ENCODE peak calls at places on chromosomes 13 and 19, in seven cellular contexts. One of them, this sample, is unnamed. For H3K4me1, the result is how much of the 10 kb centered on the place peaks cover.

GRCh38 chr13:51330741-51331140 is 8.8 kb upstream of the SERPINE3 start:
- DNase-seq in aorta: no peak
- DNase-seq in CD4-positive, CD25-positive, alpha-beta regulatory T cell: no peak
- DNase-seq in thoracic aorta: no peak
- DNase-seq in SJSA1: no peak
- DNase-seq in effector memory CD4-positive, alpha-beta T cell: no peak
- DNase-seq in GM23338: no peak
- DNase-seq in this sample: no peak

GRCh38 chr19:30681162-30681996 is 309.2 kb downstream of the ZNF536 start:
- DNase-seq in CD4-positive, CD25-positive, alpha-beta regulatory T cell: no peak
- DNase-seq in thoracic aorta: no peak
- DNase-seq in aorta: peak
- DNase-seq in GM23338: no peak
- DNase-seq in effector memory CD4-positive, alpha-beta T cell: no peak
- DNase-seq in SJSA1: no peak
- DNase-seq in this sample: no peak

GRCh38 chr13:89803839-89804238 is 1543.6 kb upstream of the MIR17HG start:
- DNase-seq in SJSA1: no peak
- DNase-seq in thoracic aorta: no peak
- DNase-seq in aorta: no peak
- DNase-seq in GM23338: no peak
- DNase-seq in effector memory CD4-positive, alpha-beta T cell: no peak
- DNase-seq in CD4-positive, CD25-positive, alpha-beta regulatory T cell: no peak
- DNase-seq in this sample: no peak

GRCh38 chr13:98143601-98144500 is 957 bp downstream of the FARP1 start:
- DNase-seq in CD4-positive, CD25-positive, alpha-beta regulatory T cell: no peak
- DNase-seq in thoracic aorta: no peak
- DNase-seq in aorta: peak
- DNase-seq in SJSA1: peak
- DNase-seq in GM23338: peak
- DNase-seq in effector memory CD4-positive, alpha-beta T cell: no peak
- DNase-seq in this sample: peak

GRCh38 chr19:31269425-31270127 is 79.7 kb downstream of the TSHZ3 start:
- DNase-seq in aorta: no peak
- DNase-seq in SJSA1: no peak
- DNase-seq in thoracic aorta: no peak
- DNase-seq in effector memory CD4-positive, alpha-beta T cell: no peak
- DNase-seq in CD4-positive, CD25-positive, alpha-beta regulatory T cell: no peak
- DNase-seq in GM23338: no peak
- DNase-seq in this sample: no peak

GRCh38 chr19:13031917-13032623 is 36.8 kb downstream of the NFIX start:
- DNase-seq in aorta: no peak
- DNase-seq in SJSA1: peak
- DNase-seq in CD4-positive, CD25-positive, alpha-beta regulatory T cell: no peak
- DNase-seq in GM23338: no peak
- DNase-seq in effector memory CD4-positive, alpha-beta T cell: no peak
- DNase-seq in thoracic aorta: no peak
- DNase-seq in this sample: peak

GRCh38 chr13:88153353-88153752 is 482.2 kb downstream of the SLITRK5 start:
- DNase-seq in CD4-positive, CD25-positive, alpha-beta regulatory T cell: no peak
- DNase-seq in effector memory CD4-positive, alpha-beta T cell: no peak
- DNase-seq in aorta: no peak
- DNase-seq in SJSA1: no peak
- DNase-seq in GM23338: no peak
- DNase-seq in thoracic aorta: no peak
- DNase-seq in this sample: no peak

GRCh38 chr19:40713939-40714338 is 2.7 kb downstream of the COQ8B start:
- DNase-seq in aorta: no peak
- DNase-seq in thoracic aorta: no peak
- DNase-seq in CD4-positive, CD25-positive, alpha-beta regulatory T cell: no peak
- DNase-seq in SJSA1: no peak
- DNase-seq in effector memory CD4-positive, alpha-beta T cell: no peak
- DNase-seq in GM23338: no peak
- DNase-seq in this sample: no peak

GRCh38 chr13:26558074-26558805 is 757 bp downstream of the WASF3 start:
- DNase-seq in CD4-positive, CD25-positive, alpha-beta regulatory T cell: no peak
- DNase-seq in effector memory CD4-positive, alpha-beta T cell: no peak
- DNase-seq in thoracic aorta: no peak
- DNase-seq in SJSA1: no peak
- DNase-seq in GM23338: peak
- DNase-seq in aorta: peak
- DNase-seq in this sample: no peak

GRCh38 chr19:4536798-4537197 is 1.8 kb upstream of the PLIN5 start:
- DNase-seq in effector memory CD4-positive, alpha-beta T cell: no peak
- DNase-seq in SJSA1: no peak
- DNase-seq in aorta: no peak
- DNase-seq in GM23338: no peak
- DNase-seq in CD4-positive, CD25-positive, alpha-beta regulatory T cell: no peak
- DNase-seq in thoracic aorta: no peak
- DNase-seq in this sample: peak

GRCh38 chr19:38878575-38879399 is 712 bp upstream of the RINL start:
- DNase-seq in CD4-positive, CD25-positive, alpha-beta regulatory T cell: no peak
- DNase-seq in GM23338: peak
- DNase-seq in aorta: no peak
- DNase-seq in SJSA1: no peak
- DNase-seq in thoracic aorta: no peak
- DNase-seq in effector memory CD4-positive, alpha-beta T cell: no peak
- DNase-seq in this sample: no peak

GRCh38 chr19:7716762-7717161 is 14.8 kb upstream of the FCER2 start:
- DNase-seq in CD4-positive, CD25-positive, alpha-beta regulatory T cell: no peak
- DNase-seq in effector memory CD4-positive, alpha-beta T cell: no peak
- DNase-seq in GM23338: no peak
- DNase-seq in thoracic aorta: no peak
- DNase-seq in SJSA1: no peak
- DNase-seq in aorta: no peak
- DNase-seq in this sample: no peak

GRCh38 chr13:67574320-67575233 is 344.4 kb upstream of the PCDH9 start:
- DNase-seq in SJSA1: no peak
- DNase-seq in CD4-positive, CD25-positive, alpha-beta regulatory T cell: no peak
- DNase-seq in aorta: no peak
- DNase-seq in GM23338: no peak
- DNase-seq in effector memory CD4-positive, alpha-beta T cell: no peak
- DNase-seq in thoracic aorta: no peak
- DNase-seq in this sample: peak

GRCh38 chr19:1518471-1518870 is 5.4 kb upstream of the PLK5 start:
- DNase-seq in GM23338: no peak
- DNase-seq in CD4-positive, CD25-positive, alpha-beta regulatory T cell: no peak
- DNase-seq in aorta: no peak
- DNase-seq in thoracic aorta: no peak
- DNase-seq in SJSA1: no peak
- DNase-seq in effector memory CD4-positive, alpha-beta T cell: no peak
- DNase-seq in this sample: no peak

GRCh38 chr19:51247972-51248371 is 2.9 kb upstream of the SIGLECL1 start:
- DNase-seq in thoracic aorta: no peak
- DNase-seq in SJSA1: no peak
- DNase-seq in GM23338: no peak
- DNase-seq in CD4-positive, CD25-positive, alpha-beta regulatory T cell: no peak
- DNase-seq in aorta: no peak
- DNase-seq in effector memory CD4-positive, alpha-beta T cell: no peak
- DNase-seq in this sample: no peak

GRCh38 chr19:52917531-52917930 is 5.7 kb downstream of the ZNF888 start:
- DNase-seq in SJSA1: no peak
- DNase-seq in aorta: no peak
- DNase-seq in CD4-positive, CD25-positive, alpha-beta regulatory T cell: no peak
- DNase-seq in effector memory CD4-positive, alpha-beta T cell: no peak
- DNase-seq in GM23338: no peak
- DNase-seq in thoracic aorta: no peak
- DNase-seq in this sample: no peak

GRCh38 chr19:55858401-55858800 is 22.1 kb downstream of the NLRP4 start:
- DNase-seq in thoracic aorta: no peak
- DNase-seq in effector memory CD4-positive, alpha-beta T cell: no peak
- DNase-seq in CD4-positive, CD25-positive, alpha-beta regulatory T cell: no peak
- DNase-seq in SJSA1: no peak
- DNase-seq in aorta: no peak
- DNase-seq in GM23338: no peak
- DNase-seq in this sample: no peak

GRCh38 chr13:59730026-59730425 is 433.7 kb downstream of the DIAPH3 start:
- DNase-seq in effector memory CD4-positive, alpha-beta T cell: no peak
- DNase-seq in aorta: no peak
- DNase-seq in thoracic aorta: no peak
- DNase-seq in CD4-positive, CD25-positive, alpha-beta regulatory T cell: no peak
- DNase-seq in SJSA1: no peak
- DNase-seq in GM23338: no peak
- DNase-seq in this sample: no peak

DNA sequence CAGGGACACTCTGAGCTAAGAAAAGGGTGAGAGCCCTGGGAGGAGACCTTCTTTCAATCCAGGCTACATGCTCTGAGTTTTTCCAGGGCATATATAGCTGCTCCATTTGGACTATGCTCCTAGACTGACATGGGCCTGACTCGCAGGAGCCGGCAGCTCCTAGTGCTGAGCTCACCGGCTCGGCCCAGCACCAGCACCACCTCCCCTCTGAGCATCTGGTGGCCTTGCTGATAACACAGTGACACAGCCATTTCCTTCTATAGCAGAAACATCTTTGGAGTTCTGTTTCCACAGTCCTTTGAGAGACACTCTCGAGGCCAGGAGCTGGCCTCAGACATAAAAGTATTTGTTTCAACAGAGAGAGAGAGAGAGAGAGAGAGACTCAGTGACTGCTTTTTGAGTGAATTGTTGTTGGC is 184.9 kb downstream of the TM9SF2 start:
- DNase-seq in aorta: no peak
- DNase-seq in CD4-positive, CD25-positive, alpha-beta regulatory T cell: no peak
- DNase-seq in effector memory CD4-positive, alpha-beta T cell: no peak
- DNase-seq in GM23338: peak
- DNase-seq in thoracic aorta: no peak
- DNase-seq in SJSA1: no peak
- DNase-seq in this sample: no peak
- H3K4me1 ChIP-seq in aorta: under half
- H3K4me1 ChIP-seq in CD4-positive, CD25-positive, alpha-beta regulatory T cell: under half
- H3K4me1 ChIP-seq in effector memory CD4-positive, alpha-beta T cell: under half
- H3K4me1 ChIP-seq in GM23338: half or more
- H3K4me1 ChIP-seq in thoracic aorta: under half
- H3K4me1 ChIP-seq in SJSA1: under half
- H3K4me1 ChIP-seq in this sample: under half

DNA sequence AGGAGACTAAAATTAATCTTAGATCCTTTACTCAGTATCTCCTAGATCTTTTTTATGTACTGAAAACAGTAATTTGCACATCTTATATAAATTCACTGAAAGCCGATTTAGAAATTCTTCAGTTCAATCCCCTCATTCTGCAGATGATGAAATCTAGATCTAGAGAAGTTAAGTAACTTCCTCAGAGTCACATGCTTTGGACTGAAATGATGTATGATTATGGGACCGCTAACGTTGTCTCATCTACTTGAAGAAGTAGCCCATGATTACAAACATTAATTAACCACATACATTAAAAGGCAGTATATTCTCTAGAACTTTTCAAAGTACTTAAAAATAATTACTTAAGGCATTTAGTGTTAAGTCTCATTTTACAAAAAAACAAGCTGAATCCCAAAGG is 37.8 kb downstream of the ELF1 start:
- DNase-seq in effector memory CD4-positive, alpha-beta T cell: no peak
- DNase-seq in CD4-positive, CD25-positive, alpha-beta regulatory T cell: no peak
- DNase-seq in SJSA1: no peak
- DNase-seq in aorta: no peak
- DNase-seq in thoracic aorta: no peak
- DNase-seq in GM23338: no peak
- DNase-seq in this sample: no peak
- H3K4me1 ChIP-seq in effector memory CD4-positive, alpha-beta T cell: under half
- H3K4me1 ChIP-seq in CD4-positive, CD25-positive, alpha-beta regulatory T cell: half or more
- H3K4me1 ChIP-seq in SJSA1: under half
- H3K4me1 ChIP-seq in aorta: under half
- H3K4me1 ChIP-seq in thoracic aorta: under half
- H3K4me1 ChIP-seq in GM23338: under half
- H3K4me1 ChIP-seq in this sample: under half

GRCh38 chr13:50078512-50079277 is 63.5 kb downstream of the KCNRG start:
- DNase-seq in thoracic aorta: no peak
- DNase-seq in effector memory CD4-positive, alpha-beta T cell: no peak
- DNase-seq in SJSA1: peak
- DNase-seq in CD4-positive, CD25-positive, alpha-beta regulatory T cell: no peak
- DNase-seq in aorta: no peak
- DNase-seq in GM23338: no peak
- DNase-seq in this sample: no peak

GRCh38 chr13:50073340-50073739 is 58.1 kb downstream of the KCNRG start:
- DNase-seq in thoracic aorta: no peak
- DNase-seq in SJSA1: no peak
- DNase-seq in GM23338: no peak
- DNase-seq in CD4-positive, CD25-positive, alpha-beta regulatory T cell: no peak
- DNase-seq in effector memory CD4-positive, alpha-beta T cell: no peak
- DNase-seq in aorta: no peak
- DNase-seq in this sample: no peak

GRCh38 chr13:50072676-50073075 is 57.4 kb downstream of the KCNRG start:
- DNase-seq in GM23338: no peak
- DNase-seq in CD4-positive, CD25-positive, alpha-beta regulatory T cell: no peak
- DNase-seq in thoracic aorta: no peak
- DNase-seq in SJSA1: no peak
- DNase-seq in aorta: no peak
- DNase-seq in effector memory CD4-positive, alpha-beta T cell: no peak
- DNase-seq in this sample: no peak

GRCh38 chr13:50074843-50075242 is 59.6 kb downstream of the KCNRG start:
- DNase-seq in SJSA1: no peak
- DNase-seq in CD4-positive, CD25-positive, alpha-beta regulatory T cell: no peak
- DNase-seq in aorta: no peak
- DNase-seq in thoracic aorta: no peak
- DNase-seq in GM23338: no peak
- DNase-seq in effector memory CD4-positive, alpha-beta T cell: no peak
- DNase-seq in this sample: no peak

DNA sequence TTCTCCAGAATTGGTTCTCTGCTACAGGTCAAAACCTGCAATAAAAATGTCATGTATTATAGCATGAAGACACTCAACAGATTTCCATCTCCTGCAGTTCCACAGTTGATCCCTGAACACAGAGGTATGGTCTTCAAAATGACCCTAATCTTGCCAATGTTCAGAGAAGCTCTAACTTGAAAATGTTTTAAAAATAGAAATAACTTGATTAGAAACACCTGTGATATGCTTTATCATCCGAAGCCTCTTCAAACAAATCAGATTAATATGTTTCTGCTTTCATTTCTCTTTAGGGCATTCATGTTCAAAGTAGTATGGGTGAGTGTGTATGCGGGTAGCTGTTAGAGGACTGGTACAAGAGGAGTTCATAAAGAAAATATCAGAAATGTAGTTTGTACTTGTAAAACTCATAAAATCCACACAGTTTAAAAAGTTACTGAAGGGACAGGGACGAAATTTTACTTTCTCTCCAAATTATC is 60.4 kb downstream of the KCNRG start:
- DNase-seq in aorta: no peak
- DNase-seq in CD4-positive, CD25-positive, alpha-beta regulatory T cell: no peak
- DNase-seq in effector memory CD4-positive, alpha-beta T cell: no peak
- DNase-seq in SJSA1: peak
- DNase-seq in thoracic aorta: no peak
- DNase-seq in GM23338: no peak
- DNase-seq in this sample: no peak
- H3K4me1 ChIP-seq in aorta: under half
- H3K4me1 ChIP-seq in CD4-positive, CD25-positive, alpha-beta regulatory T cell: half or more
- H3K4me1 ChIP-seq in effector memory CD4-positive, alpha-beta T cell: under half
- H3K4me1 ChIP-seq in SJSA1: under half
- H3K4me1 ChIP-seq in thoracic aorta: under half
- H3K4me1 ChIP-seq in GM23338: under half
- H3K4me1 ChIP-seq in this sample: half or more

DNA sequence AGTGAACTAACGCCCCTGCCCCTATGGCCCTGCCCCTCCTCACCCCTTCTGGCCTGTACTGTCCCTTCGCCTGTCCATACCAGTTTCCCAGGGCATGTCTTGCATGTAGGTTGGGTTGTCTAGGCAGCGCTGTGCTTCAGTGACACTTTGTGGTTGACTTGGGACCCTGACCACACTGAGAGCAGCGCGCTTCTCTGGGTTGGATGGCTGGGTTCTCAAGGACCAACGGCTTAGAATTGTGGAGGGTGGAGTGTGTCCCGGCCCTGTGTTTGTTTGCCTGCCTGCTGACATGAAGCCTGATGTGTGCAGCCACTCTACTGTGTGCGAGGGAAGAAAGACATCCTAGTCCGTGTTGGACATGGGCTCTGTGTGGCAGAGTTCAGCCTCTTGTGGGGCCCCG is 15.9 kb downstream of the GATAD2A start:
- DNase-seq in effector memory CD4-positive, alpha-beta T cell: no peak
- DNase-seq in GM23338: no peak
- DNase-seq in aorta: peak
- DNase-seq in SJSA1: no peak
- DNase-seq in thoracic aorta: no peak
- DNase-seq in CD4-positive, CD25-positive, alpha-beta regulatory T cell: no peak
- DNase-seq in this sample: no peak
- H3K4me1 ChIP-seq in effector memory CD4-positive, alpha-beta T cell: under half
- H3K4me1 ChIP-seq in GM23338: under half
- H3K4me1 ChIP-seq in aorta: under half
- H3K4me1 ChIP-seq in SJSA1: under half
- H3K4me1 ChIP-seq in thoracic aorta: under half
- H3K4me1 ChIP-seq in CD4-positive, CD25-positive, alpha-beta regulatory T cell: half or more
- H3K4me1 ChIP-seq in this sample: under half

This sample was measured in PC-9.